ENCODE peak calls at places on chromosomes 1 and 21, in eight cellular contexts. One of them, this sample, is unnamed.

GRCh38 chr1:90710579-90711536 is 6.2 kb downstream of the BARHL2 start:
- DNase-seq in HFF-Myc: no peak
- DNase-seq in fibroblast of lung: no peak
- DNase-seq in keratinocyte: no peak
- DNase-seq in fibroblast of the aortic adventitia: no peak
- DNase-seq in GM12864: no peak
- DNase-seq in progenitor cell of endocrine pancreas: no peak
- DNase-seq in nephron progenitor cell: peak; percentile 36
- DNase-seq in this sample: no peak

GRCh38 chr1:183869671-183870070 is 64.8 kb downstream of the RGL1 start:
- DNase-seq in progenitor cell of endocrine pancreas: no peak
- DNase-seq in nephron progenitor cell: no peak
- DNase-seq in GM12864: no peak
- DNase-seq in keratinocyte: no peak
- DNase-seq in fibroblast of the aortic adventitia: no peak
- DNase-seq in HFF-Myc: no peak
- DNase-seq in fibroblast of lung: no peak
- DNase-seq in this sample: no peak

GRCh38 chr21:41726970-41727783 is 39.7 kb downstream of the RIPK4 start:
- DNase-seq in fibroblast of the aortic adventitia: peak; percentile 63
- DNase-seq in keratinocyte: peak; percentile 69
- DNase-seq in fibroblast of lung: peak; percentile 80
- DNase-seq in HFF-Myc: peak; percentile 5
- DNase-seq in nephron progenitor cell: no peak
- DNase-seq in GM12864: no peak
- DNase-seq in progenitor cell of endocrine pancreas: no peak
- DNase-seq in this sample: no peak

GRCh38 chr1:48532976-48533375 is 61.0 kb upstream of the SPATA6 start:
- DNase-seq in keratinocyte: no peak
- DNase-seq in nephron progenitor cell: no peak
- DNase-seq in fibroblast of lung: no peak
- DNase-seq in progenitor cell of endocrine pancreas: no peak
- DNase-seq in fibroblast of the aortic adventitia: no peak
- DNase-seq in HFF-Myc: no peak
- DNase-seq in GM12864: no peak
- DNase-seq in this sample: no peak

GRCh38 chr21:42621166-42621827 is 32.1 kb upstream of the PDE9A start:
- DNase-seq in fibroblast of the aortic adventitia: peak; percentile 7
- DNase-seq in keratinocyte: no peak
- DNase-seq in nephron progenitor cell: no peak
- DNase-seq in progenitor cell of endocrine pancreas: no peak
- DNase-seq in fibroblast of lung: no peak
- DNase-seq in GM12864: no peak
- DNase-seq in HFF-Myc: no peak
- DNase-seq in this sample: no peak

GRCh38 chr1:83839566-83840173 is 159.3 kb downstream of the TTLL7 start:
- DNase-seq in GM12864: no peak
- DNase-seq in nephron progenitor cell: no peak
- DNase-seq in fibroblast of lung: no peak
- DNase-seq in fibroblast of the aortic adventitia: peak; percentile 70
- DNase-seq in HFF-Myc: no peak
- DNase-seq in keratinocyte: no peak
- DNase-seq in progenitor cell of endocrine pancreas: no peak
- DNase-seq in this sample: no peak

GRCh38 chr1:186272486-186272885 is 102.6 kb downstream of the TPR start:
- DNase-seq in fibroblast of lung: no peak
- DNase-seq in keratinocyte: no peak
- DNase-seq in GM12864: no peak
- DNase-seq in nephron progenitor cell: no peak
- DNase-seq in progenitor cell of endocrine pancreas: no peak
- DNase-seq in HFF-Myc: no peak
- DNase-seq in fibroblast of the aortic adventitia: no peak
- DNase-seq in this sample: no peak

GRCh38 chr1:161838362-161838761 is 72.2 kb downstream of the ATF6 start:
- DNase-seq in fibroblast of the aortic adventitia: no peak
- DNase-seq in GM12864: no peak
- DNase-seq in HFF-Myc: no peak
- DNase-seq in nephron progenitor cell: no peak
- DNase-seq in progenitor cell of endocrine pancreas: no peak
- DNase-seq in fibroblast of lung: no peak
- DNase-seq in keratinocyte: no peak
- DNase-seq in this sample: no peak

GRCh38 chr21:25956993-25957714 is 213.4 kb downstream of the APP start:
- DNase-seq in HFF-Myc: no peak
- DNase-seq in GM12864: no peak
- DNase-seq in progenitor cell of endocrine pancreas: no peak
- DNase-seq in fibroblast of lung: peak; percentile 80
- DNase-seq in keratinocyte: no peak
- DNase-seq in fibroblast of the aortic adventitia: peak; percentile 85
- DNase-seq in nephron progenitor cell: no peak
- DNase-seq in this sample: no peak

GRCh38 chr1:75791022-75791421 is 5.0 kb downstream of the RABGGTB start:
- DNase-seq in nephron progenitor cell: no peak
- DNase-seq in HFF-Myc: no peak
- DNase-seq in progenitor cell of endocrine pancreas: no peak
- DNase-seq in fibroblast of the aortic adventitia: peak; percentile 23
- DNase-seq in fibroblast of lung: peak; percentile 45
- DNase-seq in GM12864: no peak
- DNase-seq in keratinocyte: no peak
- DNase-seq in this sample: no peak

GRCh38 chr1:4772294-4773010 is 118.0 kb downstream of the AJAP1 start:
- DNase-seq in GM12864: no peak
- DNase-seq in fibroblast of lung: no peak
- DNase-seq in HFF-Myc: no peak
- DNase-seq in fibroblast of the aortic adventitia: no peak
- DNase-seq in keratinocyte: no peak
- DNase-seq in nephron progenitor cell: no peak
- DNase-seq in progenitor cell of endocrine pancreas: no peak
- DNase-seq in this sample: no peak

GRCh38 chr1:4781646-4782045 is 127.2 kb downstream of the AJAP1 start:
- DNase-seq in keratinocyte: no peak
- DNase-seq in fibroblast of lung: no peak
- DNase-seq in nephron progenitor cell: no peak
- DNase-seq in progenitor cell of endocrine pancreas: no peak
- DNase-seq in GM12864: no peak
- DNase-seq in HFF-Myc: no peak
- DNase-seq in fibroblast of the aortic adventitia: no peak
- DNase-seq in this sample: no peak

GRCh38 chr1:4778056-4778455 is 123.6 kb downstream of the AJAP1 start:
- DNase-seq in progenitor cell of endocrine pancreas: no peak
- DNase-seq in fibroblast of lung: no peak
- DNase-seq in GM12864: no peak
- DNase-seq in HFF-Myc: no peak
- DNase-seq in keratinocyte: no peak
- DNase-seq in nephron progenitor cell: peak; percentile 21
- DNase-seq in fibroblast of the aortic adventitia: no peak
- DNase-seq in this sample: no peak
- TF ChIP-seq CTCF in progenitor cell of endocrine pancreas: peak; percentile 29
- TF ChIP-seq CTCF in fibroblast of lung: no peak
- TF ChIP-seq CTCF in GM12864: peak; percentile 26
- TF ChIP-seq CTCF in HFF-Myc: no peak
- TF ChIP-seq CTCF in keratinocyte: peak; percentile 70
- TF ChIP-seq CTCF in nephron progenitor cell: peak; percentile 29
- TF ChIP-seq CTCF in fibroblast of the aortic adventitia: no peak
- TF ChIP-seq CTCF in this sample: no peak

DNA sequence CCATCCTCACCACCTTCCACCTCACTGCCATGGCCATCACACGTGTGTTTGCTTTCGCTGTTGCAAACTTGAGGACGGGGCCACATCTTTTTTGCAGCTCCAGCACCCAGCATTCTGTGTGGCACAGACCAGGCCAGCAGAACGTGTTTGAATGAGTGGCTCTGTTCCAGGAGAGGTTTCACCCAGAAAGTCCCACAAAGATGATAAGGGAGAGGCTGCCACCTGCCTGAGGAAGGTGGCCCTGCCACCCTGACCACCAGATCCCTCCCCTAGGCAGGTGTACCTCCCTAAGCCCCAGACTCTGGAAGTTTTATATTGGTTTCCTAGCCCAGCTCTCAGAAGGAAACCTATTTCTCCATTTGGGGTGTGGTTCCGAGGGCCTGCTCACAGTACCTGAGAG is 252.1 kb downstream of the KAZN start:
- DNase-seq in progenitor cell of endocrine pancreas: no peak
- DNase-seq in fibroblast of lung: no peak
- DNase-seq in nephron progenitor cell: no peak
- DNase-seq in fibroblast of the aortic adventitia: no peak
- DNase-seq in GM12864: no peak
- DNase-seq in keratinocyte: no peak
- DNase-seq in HFF-Myc: no peak
- DNase-seq in this sample: no peak
- TF ChIP-seq CTCF in progenitor cell of endocrine pancreas: peak; percentile 42
- TF ChIP-seq CTCF in fibroblast of lung: peak; percentile 10
- TF ChIP-seq CTCF in nephron progenitor cell: no peak
- TF ChIP-seq CTCF in fibroblast of the aortic adventitia: no peak
- TF ChIP-seq CTCF in GM12864: peak; percentile 24
- TF ChIP-seq CTCF in keratinocyte: peak; percentile 60
- TF ChIP-seq CTCF in HFF-Myc: no peak
- TF ChIP-seq CTCF in this sample: no peak

GRCh38 chr1:86692636-86693035 is 11.7 kb upstream of the SH3GLB1 start:
- DNase-seq in keratinocyte: no peak
- DNase-seq in progenitor cell of endocrine pancreas: no peak
- DNase-seq in fibroblast of lung: no peak
- DNase-seq in nephron progenitor cell: no peak
- DNase-seq in GM12864: no peak
- DNase-seq in HFF-Myc: no peak
- DNase-seq in fibroblast of the aortic adventitia: no peak
- DNase-seq in this sample: no peak

DNA sequence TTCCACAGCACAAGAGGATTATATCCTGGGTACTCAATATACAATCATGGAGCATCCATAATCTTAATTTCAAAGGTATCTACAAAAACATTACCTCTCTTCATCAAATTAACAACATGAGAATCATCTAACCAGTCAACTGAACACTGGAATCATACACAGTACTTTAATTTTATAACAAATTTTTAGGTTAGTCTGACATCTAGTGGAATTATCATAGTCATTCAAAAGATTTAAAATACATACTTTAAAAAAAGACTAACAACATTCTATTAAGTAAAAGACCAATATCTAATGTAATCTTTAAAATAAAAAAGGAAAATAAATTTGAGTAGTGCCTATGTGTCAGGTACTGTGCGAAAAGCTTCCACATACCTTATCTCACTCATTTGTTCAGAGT is 16.8 kb upstream of the SH3GLB1 start:
- DNase-seq in keratinocyte: no peak
- DNase-seq in GM12864: no peak
- DNase-seq in nephron progenitor cell: no peak
- DNase-seq in progenitor cell of endocrine pancreas: no peak
- DNase-seq in fibroblast of lung: peak; percentile 12
- DNase-seq in fibroblast of the aortic adventitia: peak; percentile 66
- DNase-seq in HFF-Myc: no peak
- DNase-seq in this sample: no peak
- TF ChIP-seq CTCF in keratinocyte: no peak
- TF ChIP-seq CTCF in GM12864: no peak
- TF ChIP-seq CTCF in nephron progenitor cell: no peak
- TF ChIP-seq CTCF in progenitor cell of endocrine pancreas: no peak
- TF ChIP-seq CTCF in fibroblast of lung: no peak
- TF ChIP-seq CTCF in fibroblast of the aortic adventitia: no peak
- TF ChIP-seq CTCF in HFF-Myc: no peak
- TF ChIP-seq CTCF in this sample: no peak

DNA sequence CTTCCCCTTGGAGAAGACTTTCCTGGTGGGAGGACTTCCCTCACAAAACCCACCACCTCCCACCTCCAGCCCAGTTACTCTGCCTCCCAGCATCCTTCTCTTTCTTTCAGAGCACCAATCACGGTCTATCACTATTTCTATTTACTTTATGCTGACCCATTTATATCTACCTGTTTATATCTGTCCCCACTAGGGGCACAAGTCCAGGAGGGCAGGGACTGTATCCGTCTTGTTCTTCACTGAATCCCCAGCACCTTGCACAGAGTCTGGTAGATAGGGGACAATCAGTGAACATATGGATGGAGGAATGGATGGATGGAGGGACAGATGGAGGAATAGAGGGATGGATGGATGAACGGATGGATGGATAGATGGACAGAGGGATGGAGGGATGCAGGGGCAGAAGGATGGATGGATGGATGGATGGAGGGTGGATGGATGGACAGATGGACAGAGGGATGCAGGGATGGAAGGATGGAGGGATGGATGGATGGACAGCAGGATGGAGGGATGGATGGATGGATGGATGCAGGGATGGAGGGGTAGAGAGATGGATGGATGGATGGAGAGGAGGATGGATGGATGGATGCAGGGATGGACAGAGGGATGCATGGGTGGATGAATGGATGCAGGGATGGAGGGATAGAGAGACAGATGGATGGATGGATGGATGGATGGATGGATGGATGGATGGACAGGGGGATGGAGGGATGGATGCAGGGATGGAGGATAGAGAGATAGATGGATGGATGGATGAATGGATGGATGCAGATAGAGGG is 5.5 kb downstream of the C1QB start:
- DNase-seq in keratinocyte: no peak
- DNase-seq in fibroblast of the aortic adventitia: no peak
- DNase-seq in nephron progenitor cell: no peak
- DNase-seq in GM12864: no peak
- DNase-seq in HFF-Myc: no peak
- DNase-seq in fibroblast of lung: no peak
- DNase-seq in progenitor cell of endocrine pancreas: no peak
- DNase-seq in this sample: no peak
- TF ChIP-seq CTCF in keratinocyte: no peak
- TF ChIP-seq CTCF in fibroblast of the aortic adventitia: no peak
- TF ChIP-seq CTCF in nephron progenitor cell: no peak
- TF ChIP-seq CTCF in GM12864: no peak
- TF ChIP-seq CTCF in HFF-Myc: no peak
- TF ChIP-seq CTCF in fibroblast of lung: no peak
- TF ChIP-seq CTCF in progenitor cell of endocrine pancreas: peak; percentile 41
- TF ChIP-seq CTCF in this sample: no peak

GRCh38 chr1:19232526-19232851 is 18.8 kb downstream of the EMC1 start:
- DNase-seq in progenitor cell of endocrine pancreas: no peak
- DNase-seq in GM12864: no peak
- DNase-seq in fibroblast of lung: peak; percentile 37
- DNase-seq in fibroblast of the aortic adventitia: peak; percentile 77
- DNase-seq in HFF-Myc: no peak
- DNase-seq in keratinocyte: no peak
- DNase-seq in nephron progenitor cell: no peak
- DNase-seq in this sample: no peak
- TF ChIP-seq CTCF in progenitor cell of endocrine pancreas: no peak
- TF ChIP-seq CTCF in GM12864: peak; percentile 12
- TF ChIP-seq CTCF in fibroblast of lung: peak; percentile 36
- TF ChIP-seq CTCF in fibroblast of the aortic adventitia: peak; percentile 25
- TF ChIP-seq CTCF in HFF-Myc: peak; percentile 10
- TF ChIP-seq CTCF in keratinocyte: peak; percentile 9
- TF ChIP-seq CTCF in nephron progenitor cell: no peak
- TF ChIP-seq CTCF in this sample: no peak

DNA sequence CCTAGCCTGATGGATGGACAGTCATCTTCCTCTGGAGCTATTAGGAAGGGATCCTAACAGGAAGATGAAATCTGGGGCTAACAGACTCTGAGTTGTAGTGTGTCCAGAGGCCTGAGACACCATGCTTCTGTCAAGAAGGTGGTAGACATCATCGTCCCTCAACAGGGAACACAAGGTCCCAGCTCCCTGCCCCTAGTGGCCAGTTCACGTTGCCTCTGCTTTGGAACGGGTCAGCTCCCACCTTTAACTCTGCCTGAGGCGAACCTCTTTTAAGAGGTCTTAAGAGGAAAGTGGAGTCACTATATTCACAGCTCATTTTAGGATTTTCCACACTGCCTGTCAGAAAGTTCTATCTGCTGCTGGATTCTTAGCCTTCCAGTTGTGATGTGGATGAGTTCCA is 28.3 kb downstream of the LRRC71 start:
- DNase-seq in GM12864: no peak
- DNase-seq in nephron progenitor cell: no peak
- DNase-seq in HFF-Myc: no peak
- DNase-seq in keratinocyte: no peak
- DNase-seq in fibroblast of the aortic adventitia: no peak
- DNase-seq in fibroblast of lung: no peak
- DNase-seq in progenitor cell of endocrine pancreas: no peak
- DNase-seq in this sample: no peak
- TF ChIP-seq CTCF in GM12864: peak; percentile 51
- TF ChIP-seq CTCF in nephron progenitor cell: no peak
- TF ChIP-seq CTCF in HFF-Myc: peak; percentile 26
- TF ChIP-seq CTCF in keratinocyte: no peak
- TF ChIP-seq CTCF in fibroblast of the aortic adventitia: peak; percentile 12
- TF ChIP-seq CTCF in fibroblast of lung: no peak
- TF ChIP-seq CTCF in progenitor cell of endocrine pancreas: peak; percentile 42
- TF ChIP-seq CTCF in this sample: no peak

This sample was measured in omental fat pad.